ENCODE peak calls at places on chromosomes 5 and 9, in five cellular contexts. One of them, this sample, is unnamed. For H3K27me3, the result is how much of the 10 kb centered on the place peaks cover.

GRCh38 chr9:76321185-76321828 is 72.9 kb downstream of the RFK start:
- DNase-seq in colonic mucosa: no peak
- DNase-seq in PC-3: peak
- DNase-seq in kidney epithelial cell: peak
- DNase-seq in astrocyte: peak
- DNase-seq in this sample: peak

GRCh38 chr5:59380350-59380951 is 513.1 kb downstream of the PDE4D start:
- DNase-seq in PC-3: peak
- DNase-seq in kidney epithelial cell: peak
- DNase-seq in colonic mucosa: no peak
- DNase-seq in astrocyte: peak
- DNase-seq in this sample: peak

GRCh38 chr5:92364986-92365550 is 982.0 kb upstream of the ARRDC3 start:
- DNase-seq in PC-3: no peak
- DNase-seq in colonic mucosa: no peak
- DNase-seq in kidney epithelial cell: no peak
- DNase-seq in astrocyte: peak
- DNase-seq in this sample: no peak

GRCh38 chr5:124059200-124059599 is 547.2 kb downstream of the CSNK1G3 start:
- DNase-seq in PC-3: peak
- DNase-seq in astrocyte: no peak
- DNase-seq in kidney epithelial cell: peak
- DNase-seq in colonic mucosa: no peak
- DNase-seq in this sample: peak

GRCh38 chr9:135584371-135584770 is 22.8 kb downstream of the PAEP start:
- DNase-seq in PC-3: no peak
- DNase-seq in kidney epithelial cell: no peak
- DNase-seq in colonic mucosa: no peak
- DNase-seq in astrocyte: no peak
- DNase-seq in this sample: no peak

GRCh38 chr9:21970800-21971620 is 23.2 kb downstream of the CDKN2A start:
- DNase-seq in kidney epithelial cell: no peak
- DNase-seq in astrocyte: no peak
- DNase-seq in PC-3: no peak
- DNase-seq in colonic mucosa: no peak
- DNase-seq in this sample: no peak

GRCh38 chr5:135040331-135041144 is 6.5 kb upstream of the PITX1 start:
- DNase-seq in colonic mucosa: no peak
- DNase-seq in astrocyte: no peak
- DNase-seq in kidney epithelial cell: no peak
- DNase-seq in PC-3: no peak
- DNase-seq in this sample: no peak

GRCh38 chr9:36268007-36268427 is 9.8 kb upstream of the GNE start:
- DNase-seq in astrocyte: peak
- DNase-seq in PC-3: peak
- DNase-seq in kidney epithelial cell: no peak
- DNase-seq in colonic mucosa: no peak
- DNase-seq in this sample: peak

GRCh38 chr5:68562308-68562707 is 346.8 kb downstream of the PIK3R1 start:
- DNase-seq in colonic mucosa: peak
- DNase-seq in astrocyte: peak
- DNase-seq in PC-3: no peak
- DNase-seq in kidney epithelial cell: no peak
- DNase-seq in this sample: peak

GRCh38 chr9:117709936-117710335 is 5.7 kb downstream of the TLR4 start:
- DNase-seq in colonic mucosa: no peak
- DNase-seq in PC-3: no peak
- DNase-seq in kidney epithelial cell: no peak
- DNase-seq in astrocyte: no peak
- DNase-seq in this sample: no peak

GRCh38 chr5:107414802-107415201 is 255.9 kb downstream of the EFNA5 start:
- DNase-seq in colonic mucosa: no peak
- DNase-seq in astrocyte: no peak
- DNase-seq in kidney epithelial cell: no peak
- DNase-seq in PC-3: no peak
- DNase-seq in this sample: no peak

GRCh38 chr5:169641253-169641652 is 4.2 kb downstream of the DOCK2 start:
- DNase-seq in kidney epithelial cell: no peak
- DNase-seq in astrocyte: peak
- DNase-seq in PC-3: peak
- DNase-seq in colonic mucosa: no peak
- DNase-seq in this sample: peak

GRCh38 chr5:41410737-41411136 is 99.7 kb downstream of the PLCXD3 start:
- DNase-seq in astrocyte: no peak
- DNase-seq in kidney epithelial cell: no peak
- DNase-seq in PC-3: no peak
- DNase-seq in colonic mucosa: no peak
- DNase-seq in this sample: no peak

GRCh38 chr5:41406424-41406823 is 104.0 kb downstream of the PLCXD3 start:
- DNase-seq in colonic mucosa: peak
- DNase-seq in astrocyte: no peak
- DNase-seq in PC-3: no peak
- DNase-seq in kidney epithelial cell: no peak
- DNase-seq in this sample: no peak

GRCh38 chr5:41406944-41407343 is 103.5 kb downstream of the PLCXD3 start:
- DNase-seq in kidney epithelial cell: no peak
- DNase-seq in colonic mucosa: no peak
- DNase-seq in PC-3: no peak
- DNase-seq in astrocyte: no peak
- DNase-seq in this sample: no peak

GRCh38 chr5:41410307-41410706 is 100.1 kb downstream of the PLCXD3 start:
- DNase-seq in PC-3: no peak
- DNase-seq in astrocyte: no peak
- DNase-seq in colonic mucosa: peak
- DNase-seq in kidney epithelial cell: no peak
- DNase-seq in this sample: no peak

GRCh38 chr5:41408676-41409443 is 101.5 kb downstream of the PLCXD3 start:
- DNase-seq in astrocyte: peak
- DNase-seq in kidney epithelial cell: no peak
- DNase-seq in colonic mucosa: peak
- DNase-seq in PC-3: peak
- DNase-seq in this sample: peak
- H3K4me3 ChIP-seq in astrocyte: no peak
- H3K4me3 ChIP-seq in kidney epithelial cell: no peak
- H3K4me3 ChIP-seq in colonic mucosa: no peak
- H3K4me3 ChIP-seq in PC-3: no peak
- H3K4me3 ChIP-seq in this sample: no peak

DNA sequence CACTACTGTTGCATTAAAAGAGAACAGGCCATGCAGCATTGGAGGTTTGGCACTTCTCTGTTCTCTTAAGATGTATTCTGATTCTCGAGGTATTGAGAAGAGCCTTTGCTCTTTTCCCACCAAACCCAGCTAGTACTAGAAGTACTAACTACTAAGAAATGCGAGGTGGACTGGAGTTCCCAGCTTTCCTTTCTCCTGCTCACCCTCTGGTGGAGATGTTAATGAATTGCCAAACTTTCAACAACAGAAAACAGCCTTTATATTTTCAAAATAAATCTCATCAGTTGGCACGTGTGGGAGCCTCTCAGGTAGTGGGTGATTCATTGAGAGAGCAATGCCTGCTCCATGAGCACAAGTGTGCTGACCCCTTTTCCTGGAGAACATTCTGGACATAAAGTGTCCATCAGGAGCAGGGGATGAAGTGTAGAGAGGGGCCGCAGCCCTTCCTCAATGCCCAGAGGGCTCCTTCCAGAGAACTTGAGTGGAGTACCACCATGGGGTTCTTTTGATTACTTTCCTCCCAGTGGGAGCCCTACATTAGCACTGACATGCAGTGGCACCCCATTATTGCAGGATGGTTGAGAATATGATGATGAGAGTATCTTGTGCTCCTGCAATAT is 45.7 kb downstream of the TMEM174 start:
- DNase-seq in colonic mucosa: no peak
- DNase-seq in astrocyte: peak
- DNase-seq in PC-3: peak
- DNase-seq in kidney epithelial cell: no peak
- DNase-seq in this sample: peak
- H3K27me3 ChIP-seq in colonic mucosa: half or more
- H3K27me3 ChIP-seq in astrocyte: under half
- H3K27me3 ChIP-seq in PC-3: under half
- H3K27me3 ChIP-seq in kidney epithelial cell: under half
- H3K27me3 ChIP-seq in this sample: under half

GRCh38 chr9:14842269-14842668 is 68.0 kb downstream of the FREM1 start:
- DNase-seq in PC-3: no peak
- DNase-seq in astrocyte: no peak
- DNase-seq in kidney epithelial cell: no peak
- DNase-seq in colonic mucosa: no peak
- DNase-seq in this sample: no peak
- TF ChIP-seq CTCF in PC-3: no peak
- TF ChIP-seq CTCF in astrocyte: no peak
- TF ChIP-seq CTCF in kidney epithelial cell: no peak
- TF ChIP-seq CTCF in colonic mucosa: no peak
- TF ChIP-seq CTCF in this sample: no peak

GRCh38 chr5:95406426-95407093 is 15.4 kb downstream of the FAM81B start:
- DNase-seq in kidney epithelial cell: no peak
- DNase-seq in colonic mucosa: no peak
- DNase-seq in PC-3: no peak
- DNase-seq in astrocyte: peak
- DNase-seq in this sample: peak
- H3K4me3 ChIP-seq in kidney epithelial cell: no peak
- H3K4me3 ChIP-seq in colonic mucosa: no peak
- H3K4me3 ChIP-seq in PC-3: no peak
- H3K4me3 ChIP-seq in astrocyte: no peak
- H3K4me3 ChIP-seq in this sample: no peak

GRCh38 chr5:146345578-146346366 is 7.1 kb downstream of the POU4F3 start:
- DNase-seq in colonic mucosa: no peak
- DNase-seq in kidney epithelial cell: no peak
- DNase-seq in PC-3: no peak
- DNase-seq in astrocyte: no peak
- DNase-seq in this sample: no peak
- H3K27me3 ChIP-seq in colonic mucosa: half or more
- H3K27me3 ChIP-seq in kidney epithelial cell: half or more
- H3K27me3 ChIP-seq in PC-3: under half
- H3K27me3 ChIP-seq in astrocyte: half or more
- H3K27me3 ChIP-seq in this sample: half or more

DNA sequence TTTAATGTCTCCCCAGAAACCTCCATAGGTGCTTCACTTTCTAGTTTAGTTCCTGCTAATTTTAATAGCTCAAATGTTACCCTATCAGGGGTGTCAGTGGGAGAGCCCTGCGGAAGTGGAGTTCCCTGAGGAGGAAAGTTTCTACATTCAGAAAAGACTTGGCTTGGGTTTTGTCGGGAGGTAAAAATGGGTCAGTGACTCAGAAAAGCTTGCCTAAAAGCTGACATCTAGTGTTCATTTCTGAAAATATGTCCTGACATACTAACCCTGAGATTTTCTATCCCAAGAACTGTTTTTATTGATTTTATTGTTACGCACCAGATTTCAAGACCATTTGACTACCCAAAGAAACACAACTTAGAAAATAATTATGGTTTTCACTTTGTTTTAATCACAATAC is 40.9 kb upstream of the GLDC start:
- DNase-seq in astrocyte: peak
- DNase-seq in colonic mucosa: no peak
- DNase-seq in kidney epithelial cell: no peak
- DNase-seq in PC-3: peak
- DNase-seq in this sample: peak
- TF ChIP-seq CTCF in astrocyte: peak
- TF ChIP-seq CTCF in colonic mucosa: no peak
- TF ChIP-seq CTCF in kidney epithelial cell: peak
- TF ChIP-seq CTCF in PC-3: peak
- TF ChIP-seq CTCF in this sample: peak